ENCODE peak calls at places on chromosomes 6 and 20, in four cellular contexts. Z is cardiac muscle cell; T is effector memory CD4-positive, alpha-beta T cell; D is NCI-H1105. B is an unnamed sample.

GRCh38 chr6:43451939-43452338 is 3.4 kb downstream of the DLK2 start:
- DNase-seq in D (no peak), T (no peak), Z (no peak), B (no peak)

GRCh38 chr6:106122306-106122940 is 36.3 kb downstream of the PRDM1 start:
- DNase-seq in Z (no peak), D (no peak), T (no peak), B (no peak)

GRCh38 chr6:105824732-105825131 is 261.4 kb upstream of the PRDM1 start:
- DNase-seq in Z (no peak), D (no peak), T (no peak), B (no peak)

GRCh38 chr6:77463308-77463880 is at the start of gene HTR1B:
- DNase-seq in Z (peak), D (no peak), T (no peak), B (no peak)

GRCh38 chr20:62381842-62382241 is 5.1 kb upstream of the RPS21 start:
- DNase-seq in T (no peak), D (no peak), Z (no peak), B (no peak)

GRCh38 chr6:107115695-107116327 is 496 bp upstream of the BEND3 start:
- DNase-seq in Z (peak), T (no peak), D (peak), B (no peak)

GRCh38 chr20:19974621-19975435 is 42.3 kb upstream of the NAA20 start:
- DNase-seq in Z (peak), D (peak), T (no peak), B (no peak)

GRCh38 chr6:147078602-147079001 is 125.6 kb upstream of the STXBP5 start:
- DNase-seq in Z (no peak), D (no peak), T (no peak), B (no peak)

GRCh38 chr6:72966628-72967280 is 258.5 kb downstream of the KHDC1L start:
- DNase-seq in Z (no peak), D (no peak), T (no peak), B (no peak)

GRCh38 chr6:15253107-15254073 is 7.5 kb downstream of the JARID2 start:
- DNase-seq in T (no peak), D (no peak), Z (no peak), B (no peak)

GRCh38 chr6:3312604-3313167 is 53.9 kb downstream of the PSMG4 start:
- DNase-seq in Z (no peak), T (no peak), D (no peak), B (no peak)

GRCh38 chr6:132937466-132937906 is 123.1 kb downstream of the RPS12 start:
- DNase-seq in D (peak), Z (peak), T (no peak), B (peak)

GRCh38 chr20:59788811-59789210 is 144.6 kb downstream of the SYCP2 start:
- DNase-seq in Z (no peak), D (no peak), T (no peak), B (no peak)

GRCh38 chr6:154689654-154690053 is 43.6 kb upstream of the SCAF8 start:
- DNase-seq in Z (no peak), T (no peak), D (no peak), B (no peak)

GRCh38 chr6:3490622-3490980 is 33.8 kb upstream of the SLC22A23 start:
- DNase-seq in D (no peak), Z (no peak), T (no peak), B (no peak)

GRCh38 chr6:130525378-130525777 is 159.6 kb downstream of the TMEM200A start:
- DNase-seq in T (no peak), Z (no peak), D (no peak), B (no peak)

GRCh38 chr6:104527761-104528415 is 331.8 kb downstream of the HACE1 start:
- DNase-seq in T (no peak), D (no peak), Z (peak), B (no peak)

GRCh38 chr6:37965964-37966676 is 146.6 kb downstream of the ZFAND3 start:
- DNase-seq in Z (no peak), T (no peak), D (no peak), B (no peak)

GRCh38 chr6:158211273-158212055 is 43.3 kb downstream of the GTF2H5 start:
- DNase-seq in D (no peak), T (no peak), Z (no peak), B (no peak)

GRCh38 chr6:113160716-113161115 is 696.4 kb upstream of the MARCKS start:
- DNase-seq in D (no peak), Z (no peak), T (no peak), B (no peak)

GRCh38 chr6:152836523-152836922 is 85.9 kb downstream of the VIP start:
- DNase-seq in T (no peak), Z (no peak), D (no peak), B (no peak)

B was measured in NCI-H1436 treated with DMSO at 0.1 percent for 48 hours.